ENCODE peak calls at places on chromosomes 3 and 15, in ten cellular contexts. One of them, this sample, is unnamed.

GRCh38 chr3:101928890-101929289 is 79.6 kb downstream of the NFKBIZ start:
- DNase-seq in coronary artery: no peak
- DNase-seq in CD8-positive, alpha-beta memory T cell: no peak
- DNase-seq in effector memory CD4-positive, alpha-beta T cell: no peak
- DNase-seq in HTR-8/SVneo: peak
- DNase-seq in pons: no peak
- DNase-seq in tibial nerve: no peak
- DNase-seq in sigmoid colon: no peak
- DNase-seq in mesenteric fat pad: no peak
- DNase-seq in NCI-H1092: no peak
- DNase-seq in this sample: no peak

GRCh38 chr15:101157721-101158120 is 94.1 kb downstream of the CHSY1 start:
- DNase-seq in coronary artery: no peak
- DNase-seq in CD8-positive, alpha-beta memory T cell: peak
- DNase-seq in effector memory CD4-positive, alpha-beta T cell: no peak
- DNase-seq in HTR-8/SVneo: no peak
- DNase-seq in pons: no peak
- DNase-seq in tibial nerve: no peak
- DNase-seq in sigmoid colon: no peak
- DNase-seq in mesenteric fat pad: no peak
- DNase-seq in NCI-H1092: no peak
- DNase-seq in this sample: no peak

GRCh38 chr15:93071469-93071891 is 17.5 kb downstream of the RGMA start:
- DNase-seq in coronary artery: no peak
- DNase-seq in CD8-positive, alpha-beta memory T cell: no peak
- DNase-seq in effector memory CD4-positive, alpha-beta T cell: no peak
- DNase-seq in HTR-8/SVneo: no peak
- DNase-seq in pons: no peak
- DNase-seq in tibial nerve: no peak
- DNase-seq in sigmoid colon: no peak
- DNase-seq in mesenteric fat pad: no peak
- DNase-seq in NCI-H1092: no peak
- DNase-seq in this sample: no peak

GRCh38 chr3:34090876-34091275 is 292.4 kb downstream of the PDCD6IP start:
- DNase-seq in coronary artery: no peak
- DNase-seq in CD8-positive, alpha-beta memory T cell: no peak
- DNase-seq in effector memory CD4-positive, alpha-beta T cell: no peak
- DNase-seq in HTR-8/SVneo: no peak
- DNase-seq in pons: no peak
- DNase-seq in tibial nerve: no peak
- DNase-seq in sigmoid colon: no peak
- DNase-seq in mesenteric fat pad: no peak
- DNase-seq in NCI-H1092: no peak
- DNase-seq in this sample: no peak

GRCh38 chr15:100708916-100709315 is 106.5 kb downstream of the ASB7 start:
- DNase-seq in coronary artery: peak
- DNase-seq in CD8-positive, alpha-beta memory T cell: no peak
- DNase-seq in effector memory CD4-positive, alpha-beta T cell: no peak
- DNase-seq in HTR-8/SVneo: no peak
- DNase-seq in pons: no peak
- DNase-seq in tibial nerve: no peak
- DNase-seq in sigmoid colon: no peak
- DNase-seq in mesenteric fat pad: peak
- DNase-seq in NCI-H1092: no peak
- DNase-seq in this sample: no peak

GRCh38 chr3:12773724-12774105 is 14.7 kb upstream of the TMEM40 start:
- DNase-seq in coronary artery: no peak
- DNase-seq in CD8-positive, alpha-beta memory T cell: no peak
- DNase-seq in effector memory CD4-positive, alpha-beta T cell: no peak
- DNase-seq in HTR-8/SVneo: no peak
- DNase-seq in pons: no peak
- DNase-seq in tibial nerve: no peak
- DNase-seq in sigmoid colon: no peak
- DNase-seq in mesenteric fat pad: peak
- DNase-seq in NCI-H1092: no peak
- DNase-seq in this sample: no peak

GRCh38 chr15:58410353-58410752 is 21.4 kb upstream of the LIPC start:
- DNase-seq in coronary artery: no peak
- DNase-seq in CD8-positive, alpha-beta memory T cell: peak
- DNase-seq in effector memory CD4-positive, alpha-beta T cell: no peak
- DNase-seq in HTR-8/SVneo: no peak
- DNase-seq in pons: peak
- DNase-seq in tibial nerve: no peak
- DNase-seq in sigmoid colon: no peak
- DNase-seq in mesenteric fat pad: no peak
- DNase-seq in NCI-H1092: no peak
- DNase-seq in this sample: no peak

GRCh38 chr3:51845129-51845528 is 16.3 kb upstream of the IQCF2 start:
- DNase-seq in coronary artery: no peak
- DNase-seq in CD8-positive, alpha-beta memory T cell: no peak
- DNase-seq in effector memory CD4-positive, alpha-beta T cell: no peak
- DNase-seq in HTR-8/SVneo: no peak
- DNase-seq in pons: no peak
- DNase-seq in tibial nerve: no peak
- DNase-seq in sigmoid colon: no peak
- DNase-seq in mesenteric fat pad: no peak
- DNase-seq in NCI-H1092: no peak
- DNase-seq in this sample: no peak

GRCh38 chr3:143337387-143337786 is 217.8 kb downstream of the CHST2 start:
- DNase-seq in coronary artery: no peak
- DNase-seq in CD8-positive, alpha-beta memory T cell: no peak
- DNase-seq in effector memory CD4-positive, alpha-beta T cell: no peak
- DNase-seq in HTR-8/SVneo: no peak
- DNase-seq in pons: no peak
- DNase-seq in tibial nerve: no peak
- DNase-seq in sigmoid colon: no peak
- DNase-seq in mesenteric fat pad: no peak
- DNase-seq in NCI-H1092: no peak
- DNase-seq in this sample: no peak

GRCh38 chr15:99823346-99823745 is 90.1 kb upstream of the LYSMD4 start:
- DNase-seq in coronary artery: no peak
- DNase-seq in CD8-positive, alpha-beta memory T cell: no peak
- DNase-seq in effector memory CD4-positive, alpha-beta T cell: no peak
- DNase-seq in HTR-8/SVneo: no peak
- DNase-seq in pons: no peak
- DNase-seq in tibial nerve: no peak
- DNase-seq in sigmoid colon: no peak
- DNase-seq in mesenteric fat pad: no peak
- DNase-seq in NCI-H1092: no peak
- DNase-seq in this sample: no peak

GRCh38 chr3:37290551-37290950 is 116.2 kb upstream of the LRRFIP2 start:
- DNase-seq in coronary artery: no peak
- DNase-seq in CD8-positive, alpha-beta memory T cell: no peak
- DNase-seq in effector memory CD4-positive, alpha-beta T cell: no peak
- DNase-seq in HTR-8/SVneo: no peak
- DNase-seq in pons: no peak
- DNase-seq in tibial nerve: no peak
- DNase-seq in sigmoid colon: no peak
- DNase-seq in mesenteric fat pad: no peak
- DNase-seq in NCI-H1092: no peak
- DNase-seq in this sample: no peak

GRCh38 chr3:34676431-34676830 is 878.0 kb downstream of the PDCD6IP start:
- DNase-seq in coronary artery: no peak
- DNase-seq in CD8-positive, alpha-beta memory T cell: no peak
- DNase-seq in effector memory CD4-positive, alpha-beta T cell: no peak
- DNase-seq in HTR-8/SVneo: peak
- DNase-seq in pons: no peak
- DNase-seq in tibial nerve: no peak
- DNase-seq in sigmoid colon: no peak
- DNase-seq in mesenteric fat pad: no peak
- DNase-seq in NCI-H1092: no peak
- DNase-seq in this sample: no peak

GRCh38 chr3:195187609-195188529 is 83.1 kb downstream of the XXYLT1 start:
- DNase-seq in coronary artery: no peak
- DNase-seq in CD8-positive, alpha-beta memory T cell: no peak
- DNase-seq in effector memory CD4-positive, alpha-beta T cell: no peak
- DNase-seq in HTR-8/SVneo: no peak
- DNase-seq in pons: no peak
- DNase-seq in tibial nerve: no peak
- DNase-seq in sigmoid colon: peak
- DNase-seq in mesenteric fat pad: no peak
- DNase-seq in NCI-H1092: no peak
- DNase-seq in this sample: no peak

GRCh38 chr3:194801378-194802124 is 115.9 kb downstream of the FAM43A start:
- DNase-seq in coronary artery: peak
- DNase-seq in CD8-positive, alpha-beta memory T cell: no peak
- DNase-seq in effector memory CD4-positive, alpha-beta T cell: no peak
- DNase-seq in HTR-8/SVneo: no peak
- DNase-seq in pons: no peak
- DNase-seq in tibial nerve: no peak
- DNase-seq in sigmoid colon: no peak
- DNase-seq in mesenteric fat pad: peak
- DNase-seq in NCI-H1092: no peak
- DNase-seq in this sample: no peak

GRCh38 chr3:185362850-185363661 is at the start of gene MAP3K13:
- DNase-seq in coronary artery: peak
- DNase-seq in CD8-positive, alpha-beta memory T cell: no peak
- DNase-seq in effector memory CD4-positive, alpha-beta T cell: no peak
- DNase-seq in HTR-8/SVneo: peak
- DNase-seq in pons: peak
- DNase-seq in tibial nerve: peak
- DNase-seq in sigmoid colon: peak
- DNase-seq in mesenteric fat pad: no peak
- DNase-seq in NCI-H1092: peak
- DNase-seq in this sample: no peak

This sample was measured in T-helper 1 cell.